ENCODE peak calls at places on chromosomes 16 and 17, in eight cellular contexts. K is H9, G is OCI-LY7, U is B cell, I is suprapubic skin, S is cardiac fibroblast, P is GM13977, O is neural crest cell. V is an unnamed sample.
A peak's percentile ranks its signal among the peaks of the same experiment; 100 is the strongest.

GRCh38 chr17:78557598-78558039 is 19.6 kb downstream of the DNAH17 start:
- DNase-seq in U (no peak), K (no peak), O (no peak), I (no peak), P (no peak), G (no peak), S (peak; percentile 85), V (no peak)

GRCh38 chr17:67130768-67131167 is 86.4 kb downstream of the CACNG1 start:
- DNase-seq in U (no peak), I (no peak), K (no peak), P (no peak), O (no peak), G (no peak), S (no peak), V (no peak)

GRCh38 chr16:87580855-87581261 is 21.4 kb upstream of the JPH3 start:
- DNase-seq in S (peak; percentile 63), U (no peak), K (no peak), I (no peak), O (no peak), P (no peak), G (no peak), V (no peak)

GRCh38 chr17:29376667-29377268 is 13.4 kb upstream of the TAOK1 start:
- DNase-seq in S (peak; percentile 76), G (no peak), K (peak; percentile 54), P (no peak), I (no peak), O (no peak), U (no peak), V (no peak)

GRCh38 chr16:69820926-69821541 is 58.9 kb downstream of the WWP2 start:
- DNase-seq in O (no peak), S (no peak), G (no peak), K (no peak), I (peak; percentile 44), P (no peak), U (no peak), V (no peak)

GRCh38 chr17:43723697-43724359 is 34.8 kb downstream of the SOST start:
- DNase-seq in S (peak; percentile 89), G (no peak), I (no peak), P (no peak), U (no peak), O (no peak), K (no peak), V (no peak)

GRCh38 chr17:50206604-50207293 is 5.3 kb upstream of the COL1A1 start:
- DNase-seq in K (peak; percentile 91), I (peak; percentile 85), O (peak; percentile 65), G (no peak), P (no peak), U (no peak), S (peak; percentile 43), V (no peak)

GRCh38 chr17:7208027-7208571 is 11.5 kb downstream of the DLG4 start:
- DNase-seq in U (no peak), K (peak; percentile 93), S (no peak), P (no peak), G (no peak), I (peak; percentile 64), O (no peak), V (no peak)

GRCh38 chr16:67594956-67595355 is 32.6 kb downstream of the CTCF start:
- DNase-seq in G (no peak), K (no peak), I (no peak), O (no peak), P (no peak), S (peak; percentile 72), U (no peak), V (no peak)

GRCh38 chr16:81817789-81818304 is 38.8 kb downstream of the PLCG2 start:
- DNase-seq in U (peak; percentile 85), P (peak; percentile 47), G (peak; percentile 88), K (no peak), O (no peak), I (no peak), S (no peak), V (peak; percentile 70)

GRCh38 chr17:29760771-29761682 is 138.3 kb upstream of the CORO6 start:
- DNase-seq in I (peak; percentile 91), U (peak; percentile 93), G (peak; percentile 91), O (peak; percentile 64), S (peak; percentile 86), K (peak; percentile 88), P (peak; percentile 93), V (peak; percentile 73)

GRCh38 chr17:4591529-4591928 is 7.2 kb downstream of the SMTNL2 start:
- DNase-seq in G (no peak), P (no peak), K (no peak), S (peak; percentile 27), O (no peak), I (no peak), U (no peak), V (no peak)

GRCh38 chr17:42233148-42233547 is 38.9 kb upstream of the GHDC start:
- DNase-seq in I (no peak), G (no peak), O (no peak), S (peak; percentile 79), P (no peak), K (no peak), U (no peak), V (no peak)

GRCh38 chr16:28317040-28317880 is 24.9 kb downstream of the SBK1 start:
- DNase-seq in U (peak; percentile 73), P (peak; percentile 83), G (peak; percentile 73), O (peak; percentile 73), K (peak; percentile 76), S (peak; percentile 45), I (no peak), V (no peak)

GRCh38 chr16:69482410-69482951 is 58.1 kb downstream of the CYB5B start:
- DNase-seq in P (no peak), U (no peak), S (peak; percentile 88), O (no peak), G (no peak), I (peak; percentile 83), K (no peak), V (no peak)

GRCh38 chr16:9607512-9608230 is 516.2 kb downstream of the HAPSTR1 start:
- DNase-seq in I (no peak), S (no peak), U (no peak), P (no peak), G (no peak), K (no peak), O (no peak), V (no peak)

GRCh38 chr17:51818777-51819176 is 339.7 kb downstream of the CA10 start:
- DNase-seq in K (no peak), S (no peak), O (no peak), U (no peak), G (no peak), P (no peak), I (no peak), V (no peak)

GRCh38 chr16:81626181-81626674 is 152.9 kb upstream of the PLCG2 start:
- DNase-seq in P (no peak), G (no peak), K (no peak), U (no peak), I (no peak), S (peak; percentile 33), O (no peak), V (no peak)

GRCh38 chr16:3780570-3780969 is 63.2 kb upstream of the TRAP1 start:
- DNase-seq in K (no peak), S (no peak), U (no peak), G (peak; percentile 44), I (no peak), P (no peak), O (no peak), V (no peak)

GRCh38 chr17:45307290-45308015 is 9.4 kb downstream of the MAP3K14 start:
- DNase-seq in G (peak; percentile 77), P (peak; percentile 66), S (peak; percentile 93), U (peak; percentile 53), I (no peak), O (no peak), K (no peak), V (peak; percentile 30)

GRCh38 chr16:88455610-88456355 is 2.7 kb downstream of the ZFPM1 start:
- DNase-seq in S (peak; percentile 45), K (no peak), U (peak; percentile 79), O (peak; percentile 43), G (peak; percentile 74), I (no peak), P (peak; percentile 95), V (peak; percentile 26)

GRCh38 chr17:1498869-1499268 is 6.4 kb upstream of the MYO1C start:
- DNase-seq in S (peak; percentile 31), G (no peak), I (no peak), P (no peak), K (no peak), U (no peak), O (no peak), V (no peak)

GRCh38 chr17:35063514-35064223 is at the start of gene RFFL:
- DNase-seq in U (peak; percentile 85), O (peak; percentile 34), G (peak; percentile 53), S (peak; percentile 99), K (peak; percentile 94), P (peak; percentile 77), I (peak; percentile 94), V (peak; percentile 99)
- TF ChIP-seq CTCF in U (no peak), O (no peak), G (peak; percentile 24), S (no peak), K (no peak), P (peak; percentile 24), I (no peak), V (no peak)

DNA sequence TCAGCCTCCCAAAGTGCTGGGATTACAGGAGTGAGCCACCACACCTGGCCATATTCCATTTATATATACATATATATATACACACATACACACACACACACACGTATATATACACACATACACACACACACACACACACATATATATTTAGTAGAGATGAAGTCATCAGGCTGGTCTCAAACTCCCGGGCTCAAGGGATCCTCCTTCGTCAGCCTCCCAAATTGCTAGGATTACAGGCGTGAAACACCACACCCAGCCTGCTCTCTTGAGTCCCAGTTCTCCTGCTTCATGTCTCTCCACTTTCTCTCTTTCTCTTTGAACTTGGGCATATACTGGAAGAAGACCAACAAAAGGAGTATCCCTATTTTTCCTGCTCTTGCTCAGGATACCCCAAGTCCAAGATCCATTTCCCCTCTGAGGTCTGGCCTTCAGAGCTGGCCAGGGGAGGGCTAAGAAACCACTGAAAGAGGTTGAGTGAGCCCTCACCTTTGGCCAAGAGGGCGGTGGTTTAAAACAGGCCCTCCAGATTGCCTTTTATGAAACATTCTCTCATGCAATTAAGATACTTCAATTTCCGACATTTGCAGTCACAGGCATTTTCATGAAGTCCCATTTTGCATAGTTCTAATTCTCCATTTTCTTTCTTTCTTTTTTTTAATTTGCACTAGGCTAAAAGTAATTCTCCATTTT is 37.9 kb downstream of the CIBAR2 start:
- DNase-seq in I (no peak), U (no peak), S (no peak), O (no peak), G (no peak), P (no peak), K (no peak), V (no peak)
- TF ChIP-seq CTCF in I (no peak), U (no peak), S (no peak), O (no peak), G (no peak), P (no peak), K (no peak), V (no peak)

DNA sequence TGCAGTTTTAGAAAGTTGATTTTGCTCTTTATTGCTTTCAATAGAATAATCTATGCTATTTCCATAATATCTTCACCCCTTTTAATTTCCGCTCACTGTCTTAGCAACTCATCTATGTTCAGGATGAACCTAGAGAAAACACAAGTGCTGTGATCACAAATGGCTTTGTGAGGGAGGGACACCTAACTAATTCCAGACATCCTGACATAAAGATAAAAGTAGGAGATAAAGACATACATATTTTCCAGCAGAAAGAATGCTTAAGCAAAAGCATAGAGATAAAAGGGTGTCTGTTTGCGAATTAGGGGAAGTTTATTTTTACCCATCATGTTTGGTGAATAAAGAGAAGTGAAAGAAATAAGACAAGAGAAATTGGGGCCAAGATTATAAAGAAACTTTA is 254.2 kb downstream of the KCNJ2 start:
- DNase-seq in U (no peak), G (no peak), O (no peak), P (no peak), S (no peak), I (no peak), K (no peak), V (no peak)
- TF ChIP-seq CTCF in U (no peak), G (no peak), O (no peak), P (no peak), S (no peak), I (no peak), K (no peak), V (no peak)

GRCh38 chr17:39916918-39917317 is 1.5 kb downstream of the GSDMB start:
- DNase-seq in K (no peak), P (no peak), U (no peak), S (peak; percentile 18), I (no peak), O (no peak), G (no peak), V (no peak)
- TF ChIP-seq CTCF in K (peak; percentile 50), P (no peak), U (no peak), S (peak; percentile 6), I (no peak), O (peak; percentile 28), G (no peak), V (no peak)